ENCODE peak calls at places on chromosomes 11 and 22, in eight cellular contexts. B, P, X, C, A, G, I and O are unnamed samples.

GRCh38 chr11:119816660-119817059 is 87.7 kb upstream of the NECTIN1 start:
- DNase-seq in B (no peak), P (no peak), X (no peak), C (no peak), A (no peak), G (no peak), I (no peak), O (no peak)

GRCh38 chr11:69151811-69152210 is 3.9 kb upstream of the SMIM38 start:
- DNase-seq in B (no peak), P (no peak), X (no peak), C (no peak), A (no peak), G (no peak), I (no peak), O (no peak)

GRCh38 chr11:19398772-19399542 is 158.2 kb upstream of the E2F8 start:
- DNase-seq in B (no peak), P (no peak), X (no peak), C (no peak), A (no peak), G (no peak), I (no peak), O (no peak)

GRCh38 chr11:107849791-107850190 is 8.8 kb downstream of the SLC35F2 start:
- DNase-seq in B (no peak), P (no peak), X (no peak), C (no peak), A (no peak), G (no peak), I (no peak), O (no peak)

GRCh38 chr22:32237905-32238304 is 17.2 kb downstream of the SLC5A4 start:
- DNase-seq in B (no peak), P (no peak), X (no peak), C (no peak), A (no peak), G (no peak), I (no peak), O (no peak)

GRCh38 chr22:27745809-27746208 is 55.7 kb downstream of the MN1 start:
- DNase-seq in B (no peak), P (no peak), X (no peak), C (no peak), A (no peak), G (no peak), I (no peak), O (no peak)

GRCh38 chr22:37126882-37127281 is 17.4 kb upstream of the TMPRSS6 start:
- DNase-seq in B (peak), P (no peak), X (no peak), C (no peak), A (no peak), G (no peak), I (peak), O (no peak)

GRCh38 chr22:34976474-34976873 is 89.5 kb upstream of the ISX start:
- DNase-seq in B (no peak), P (no peak), X (no peak), C (no peak), A (no peak), G (no peak), I (peak), O (no peak)

GRCh38 chr11:26778000-26778757 is 56.3 kb upstream of the SLC5A12 start:
- DNase-seq in B (no peak), P (no peak), X (no peak), C (no peak), A (no peak), G (no peak), I (no peak), O (no peak)